ENCODE peak calls at places on chromosomes 4 and X, in nine cellular contexts. One of them, this sample, is unnamed.

GRCh38 chr4:110049951-110050925 is 137.6 kb downstream of the EGF start:
- DNase-seq in brain microvascular endothelial cell: peak
- DNase-seq in heart right ventricle: no peak
- DNase-seq in SK-N-SH: peak
- DNase-seq in cardiac muscle cell: peak
- DNase-seq in fibroblast of lung: peak
- DNase-seq in mesenchymal stem cell: peak
- DNase-seq in astrocyte of the spinal cord: peak
- DNase-seq in cardiac fibroblast: peak
- DNase-seq in this sample: no peak

GRCh38 chrX:137032378-137032694 is 1.5 kb downstream of the GPR101 start:
- DNase-seq in brain microvascular endothelial cell: no peak
- DNase-seq in heart right ventricle: no peak
- DNase-seq in SK-N-SH: no peak
- DNase-seq in cardiac muscle cell: no peak
- DNase-seq in fibroblast of lung: no peak
- DNase-seq in mesenchymal stem cell: no peak
- DNase-seq in astrocyte of the spinal cord: no peak
- DNase-seq in cardiac fibroblast: no peak
- DNase-seq in this sample: no peak

GRCh38 chrX:10397349-10397748 is 223.0 kb downstream of the MID1 start:
- DNase-seq in brain microvascular endothelial cell: no peak
- DNase-seq in heart right ventricle: no peak
- DNase-seq in SK-N-SH: no peak
- DNase-seq in cardiac muscle cell: no peak
- DNase-seq in fibroblast of lung: no peak
- DNase-seq in mesenchymal stem cell: no peak
- DNase-seq in astrocyte of the spinal cord: no peak
- DNase-seq in cardiac fibroblast: no peak
- DNase-seq in this sample: no peak

GRCh38 chr4:55032179-55032578 is 93.2 kb downstream of the KDR start:
- DNase-seq in brain microvascular endothelial cell: no peak
- DNase-seq in heart right ventricle: no peak
- DNase-seq in SK-N-SH: no peak
- DNase-seq in cardiac muscle cell: no peak
- DNase-seq in fibroblast of lung: no peak
- DNase-seq in mesenchymal stem cell: no peak
- DNase-seq in astrocyte of the spinal cord: no peak
- DNase-seq in cardiac fibroblast: no peak
- DNase-seq in this sample: no peak

GRCh38 chr4:138087181-138087714 is 154.9 kb downstream of the SLC7A11 start:
- DNase-seq in brain microvascular endothelial cell: no peak
- DNase-seq in heart right ventricle: no peak
- DNase-seq in SK-N-SH: no peak
- DNase-seq in cardiac muscle cell: no peak
- DNase-seq in fibroblast of lung: no peak
- DNase-seq in mesenchymal stem cell: no peak
- DNase-seq in astrocyte of the spinal cord: no peak
- DNase-seq in cardiac fibroblast: peak
- DNase-seq in this sample: no peak

GRCh38 chr4:164529058-164529457 is 224.9 kb upstream of the SMIM31 start:
- DNase-seq in brain microvascular endothelial cell: no peak
- DNase-seq in heart right ventricle: no peak
- DNase-seq in SK-N-SH: no peak
- DNase-seq in cardiac muscle cell: no peak
- DNase-seq in fibroblast of lung: no peak
- DNase-seq in mesenchymal stem cell: no peak
- DNase-seq in astrocyte of the spinal cord: no peak
- DNase-seq in cardiac fibroblast: no peak
- DNase-seq in this sample: no peak

GRCh38 chr4:186019264-186019663 is 49.7 kb upstream of the TLR3 start:
- DNase-seq in brain microvascular endothelial cell: no peak
- DNase-seq in heart right ventricle: no peak
- DNase-seq in SK-N-SH: no peak
- DNase-seq in cardiac muscle cell: no peak
- DNase-seq in fibroblast of lung: no peak
- DNase-seq in mesenchymal stem cell: no peak
- DNase-seq in astrocyte of the spinal cord: no peak
- DNase-seq in cardiac fibroblast: no peak
- DNase-seq in this sample: no peak

GRCh38 chr4:95318044-95318443 is 230.7 kb downstream of the UNC5C start:
- DNase-seq in brain microvascular endothelial cell: no peak
- DNase-seq in heart right ventricle: no peak
- DNase-seq in SK-N-SH: no peak
- DNase-seq in cardiac muscle cell: no peak
- DNase-seq in fibroblast of lung: no peak
- DNase-seq in mesenchymal stem cell: no peak
- DNase-seq in astrocyte of the spinal cord: no peak
- DNase-seq in cardiac fibroblast: no peak
- DNase-seq in this sample: no peak

GRCh38 chr4:24770111-24770584 is 25.2 kb upstream of the SOD3 start:
- DNase-seq in brain microvascular endothelial cell: peak
- DNase-seq in heart right ventricle: no peak
- DNase-seq in SK-N-SH: no peak
- DNase-seq in cardiac muscle cell: peak
- DNase-seq in fibroblast of lung: peak
- DNase-seq in mesenchymal stem cell: peak
- DNase-seq in astrocyte of the spinal cord: peak
- DNase-seq in cardiac fibroblast: peak
- DNase-seq in this sample: no peak

GRCh38 chr4:123250843-123251242 is 145.8 kb upstream of the SPRY1 start:
- DNase-seq in brain microvascular endothelial cell: peak
- DNase-seq in heart right ventricle: peak
- DNase-seq in SK-N-SH: peak
- DNase-seq in cardiac muscle cell: no peak
- DNase-seq in fibroblast of lung: peak
- DNase-seq in mesenchymal stem cell: peak
- DNase-seq in astrocyte of the spinal cord: peak
- DNase-seq in cardiac fibroblast: peak
- DNase-seq in this sample: peak

GRCh38 chrX:20500171-20500865 is 233.6 kb upstream of the RPS6KA3 start:
- DNase-seq in brain microvascular endothelial cell: no peak
- DNase-seq in heart right ventricle: no peak
- DNase-seq in SK-N-SH: no peak
- DNase-seq in cardiac muscle cell: no peak
- DNase-seq in fibroblast of lung: no peak
- DNase-seq in mesenchymal stem cell: peak
- DNase-seq in astrocyte of the spinal cord: no peak
- DNase-seq in cardiac fibroblast: no peak
- DNase-seq in this sample: no peak

GRCh38 chr4:102427599-102427998 is 73.6 kb upstream of the NFKB1 start:
- DNase-seq in brain microvascular endothelial cell: no peak
- DNase-seq in heart right ventricle: no peak
- DNase-seq in SK-N-SH: no peak
- DNase-seq in cardiac muscle cell: no peak
- DNase-seq in fibroblast of lung: no peak
- DNase-seq in mesenchymal stem cell: no peak
- DNase-seq in astrocyte of the spinal cord: no peak
- DNase-seq in cardiac fibroblast: no peak
- DNase-seq in this sample: no peak

GRCh38 chr4:102431608-102431961 is 69.6 kb upstream of the NFKB1 start:
- DNase-seq in brain microvascular endothelial cell: no peak
- DNase-seq in heart right ventricle: no peak
- DNase-seq in SK-N-SH: no peak
- DNase-seq in cardiac muscle cell: no peak
- DNase-seq in fibroblast of lung: no peak
- DNase-seq in mesenchymal stem cell: no peak
- DNase-seq in astrocyte of the spinal cord: no peak
- DNase-seq in cardiac fibroblast: no peak
- DNase-seq in this sample: no peak

GRCh38 chr4:102429553-102429952 is 71.6 kb upstream of the NFKB1 start:
- DNase-seq in brain microvascular endothelial cell: peak
- DNase-seq in heart right ventricle: no peak
- DNase-seq in SK-N-SH: no peak
- DNase-seq in cardiac muscle cell: no peak
- DNase-seq in fibroblast of lung: peak
- DNase-seq in mesenchymal stem cell: peak
- DNase-seq in astrocyte of the spinal cord: peak
- DNase-seq in cardiac fibroblast: peak
- DNase-seq in this sample: no peak

GRCh38 chr4:102430511-102430910 is 70.6 kb upstream of the NFKB1 start:
- DNase-seq in brain microvascular endothelial cell: no peak
- DNase-seq in heart right ventricle: no peak
- DNase-seq in SK-N-SH: no peak
- DNase-seq in cardiac muscle cell: no peak
- DNase-seq in fibroblast of lung: peak
- DNase-seq in mesenchymal stem cell: peak
- DNase-seq in astrocyte of the spinal cord: peak
- DNase-seq in cardiac fibroblast: peak
- DNase-seq in this sample: no peak
- H3K4me3 ChIP-seq in brain microvascular endothelial cell: peak
- H3K4me3 ChIP-seq in heart right ventricle: peak
- H3K4me3 ChIP-seq in SK-N-SH: peak
- H3K4me3 ChIP-seq in cardiac muscle cell: peak
- H3K4me3 ChIP-seq in fibroblast of lung: peak
- H3K4me3 ChIP-seq in mesenchymal stem cell: no peak
- H3K4me3 ChIP-seq in astrocyte of the spinal cord: peak
- H3K4me3 ChIP-seq in cardiac fibroblast: peak
- H3K4me3 ChIP-seq in this sample: peak

DNA sequence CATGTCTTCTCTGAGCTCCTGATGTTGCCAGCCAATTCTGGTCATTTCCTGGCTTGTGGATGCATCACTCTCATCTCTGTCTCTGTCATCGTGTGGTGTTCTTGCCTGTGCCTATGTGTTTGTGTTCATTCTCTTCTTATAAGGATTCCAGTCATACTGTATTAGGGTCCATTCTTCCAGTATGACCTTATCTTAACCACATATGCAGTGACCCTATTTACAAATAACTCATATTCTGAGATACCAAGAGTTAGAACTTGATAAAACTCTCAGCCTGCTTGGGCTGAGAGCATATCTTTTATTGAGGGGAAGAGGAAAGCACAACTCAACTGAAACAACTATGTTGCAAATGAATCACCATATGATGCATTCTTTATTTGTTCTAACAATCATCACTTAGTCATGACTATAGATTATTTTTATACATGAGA is 189.0 kb upstream of the ANXA10 start:
- DNase-seq in brain microvascular endothelial cell: peak
- DNase-seq in heart right ventricle: no peak
- DNase-seq in SK-N-SH: no peak
- DNase-seq in cardiac muscle cell: no peak
- DNase-seq in fibroblast of lung: peak
- DNase-seq in mesenchymal stem cell: peak
- DNase-seq in astrocyte of the spinal cord: peak
- DNase-seq in cardiac fibroblast: peak
- DNase-seq in this sample: no peak
- H3K4me3 ChIP-seq in brain microvascular endothelial cell: no peak
- H3K4me3 ChIP-seq in heart right ventricle: no peak
- H3K4me3 ChIP-seq in SK-N-SH: peak
- H3K4me3 ChIP-seq in cardiac muscle cell: no peak
- H3K4me3 ChIP-seq in fibroblast of lung: no peak
- H3K4me3 ChIP-seq in mesenchymal stem cell: no peak
- H3K4me3 ChIP-seq in astrocyte of the spinal cord: no peak
- H3K4me3 ChIP-seq in cardiac fibroblast: no peak
- H3K4me3 ChIP-seq in this sample: no peak

DNA sequence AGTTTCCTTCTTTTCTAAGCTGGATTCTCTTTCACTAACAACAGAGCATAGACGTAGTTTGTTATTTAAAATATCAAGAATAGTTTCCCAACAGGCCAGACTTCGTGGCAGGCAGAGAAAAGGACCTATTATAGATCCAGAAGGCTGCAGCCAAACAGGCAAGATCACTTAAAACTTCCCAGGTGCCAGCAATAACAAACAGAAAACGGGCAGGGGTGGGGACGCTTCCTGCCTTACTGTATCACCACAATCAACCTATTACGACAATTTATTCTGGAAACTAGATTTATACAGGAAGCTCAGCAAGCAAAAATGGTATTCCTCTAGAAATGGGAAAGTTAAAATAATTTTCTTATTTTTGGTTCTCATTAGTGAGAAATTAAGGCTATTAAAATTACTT is 22.1 kb downstream of the RWDD4 start:
- DNase-seq in brain microvascular endothelial cell: peak
- DNase-seq in heart right ventricle: no peak
- DNase-seq in SK-N-SH: no peak
- DNase-seq in cardiac muscle cell: no peak
- DNase-seq in fibroblast of lung: peak
- DNase-seq in mesenchymal stem cell: no peak
- DNase-seq in astrocyte of the spinal cord: peak
- DNase-seq in cardiac fibroblast: peak
- DNase-seq in this sample: no peak
- H3K4me3 ChIP-seq in brain microvascular endothelial cell: peak
- H3K4me3 ChIP-seq in heart right ventricle: no peak
- H3K4me3 ChIP-seq in SK-N-SH: no peak
- H3K4me3 ChIP-seq in cardiac muscle cell: no peak
- H3K4me3 ChIP-seq in fibroblast of lung: no peak
- H3K4me3 ChIP-seq in mesenchymal stem cell: no peak
- H3K4me3 ChIP-seq in astrocyte of the spinal cord: no peak
- H3K4me3 ChIP-seq in cardiac fibroblast: no peak
- H3K4me3 ChIP-seq in this sample: peak

GRCh38 chrX:138710866-138711331 is 618 bp downstream of the FGF13 start:
- DNase-seq in brain microvascular endothelial cell: no peak
- DNase-seq in heart right ventricle: peak
- DNase-seq in SK-N-SH: no peak
- DNase-seq in cardiac muscle cell: peak
- DNase-seq in fibroblast of lung: peak
- DNase-seq in mesenchymal stem cell: no peak
- DNase-seq in astrocyte of the spinal cord: no peak
- DNase-seq in cardiac fibroblast: no peak
- DNase-seq in this sample: no peak
- H3K4me3 ChIP-seq in brain microvascular endothelial cell: peak
- H3K4me3 ChIP-seq in heart right ventricle: peak
- H3K4me3 ChIP-seq in SK-N-SH: no peak
- H3K4me3 ChIP-seq in cardiac muscle cell: peak
- H3K4me3 ChIP-seq in fibroblast of lung: no peak
- H3K4me3 ChIP-seq in mesenchymal stem cell: peak
- H3K4me3 ChIP-seq in astrocyte of the spinal cord: peak
- H3K4me3 ChIP-seq in cardiac fibroblast: no peak
- H3K4me3 ChIP-seq in this sample: no peak